ENCODE peak calls at places on chromosomes 6 and 20, in six cellular contexts. G is activated effector memory CD4-positive, alpha-beta T cell treated with anti-CD3 and anti-CD28 coated beads, Interleukin-2, amount 50 U/mL, for 16 hours; Z is activated naive CD4-positive, alpha-beta T cell; L is colonic mucosa; M is HEK293T; X is mesendoderm. E is an unnamed sample.

GRCh38 chr6:26032387-26033131 is 54.7 kb upstream of the HFE start:
- DNase-seq in G (no peak), Z (no peak), L (peak; percentile 60), M (no peak), X (peak; percentile 77), E (no peak)

GRCh38 chr6:148572676-148573335 is 174.0 kb upstream of the UST start:
- DNase-seq in G (no peak), Z (no peak), L (no peak), M (no peak), X (no peak), E (no peak)

GRCh38 chr6:95743591-95743990 is 166.3 kb downstream of the MANEA start:
- DNase-seq in G (no peak), Z (no peak), L (no peak), M (no peak), X (peak; percentile 63), E (no peak)

GRCh38 chr6:135277422-135277821 is 96.3 kb downstream of the MYB start:
- DNase-seq in G (no peak), Z (no peak), L (no peak), M (no peak), X (no peak), E (no peak)

GRCh38 chr6:119308048-119308570 is 41.5 kb downstream of the MAN1A1 start:
- DNase-seq in G (no peak), Z (no peak), L (no peak), M (no peak), X (peak; percentile 69), E (no peak)

GRCh38 chr6:52724406-52725121 is 38.7 kb downstream of the GSTA2 start:
- DNase-seq in G (peak; percentile 79), Z (no peak), L (peak; percentile 88), M (peak; percentile 83), X (peak; percentile 81), E (no peak)

GRCh38 chr6:144411506-144412165 is 126.5 kb downstream of the UTRN start:
- DNase-seq in G (no peak), Z (no peak), L (no peak), M (no peak), X (no peak), E (no peak)

GRCh38 chr6:137637161-137637560 is 143.0 kb upstream of the OLIG3 start:
- DNase-seq in G (no peak), Z (no peak), L (no peak), M (no peak), X (peak; percentile 68), E (no peak)

GRCh38 chr20:38108438-38109024 is 56.5 kb downstream of the TGM2 start:
- DNase-seq in G (no peak), Z (no peak), L (no peak), M (no peak), X (no peak), E (no peak)

GRCh38 chr6:11194399-11195274 is 37.8 kb downstream of the NEDD9 start:
- DNase-seq in G (no peak), Z (no peak), L (no peak), M (no peak), X (peak; percentile 56), E (no peak)

GRCh38 chr6:16486661-16487060 is 248.3 kb downstream of the GMPR start:
- DNase-seq in G (peak; percentile 87), Z (no peak), L (no peak), M (no peak), X (no peak), E (no peak)

E was measured in NCI-H2227 treated with DMSO at 0.1 percent for 48 hours.